ENCODE peak calls at places on chromosomes 6 and 20, in four cellular contexts. One of them, this sample, is unnamed.

GRCh38 chr6:147504848-147505247 is 3.6 kb upstream of the SAMD5 start:
- DNase-seq in GM12878: no peak
- DNase-seq in HepG2: no peak
- DNase-seq in K562: no peak
- DNase-seq in this sample: no peak

GRCh38 chr6:36132221-36132895 is 2.0 kb downstream of the MAPK13 start:
- DNase-seq in HepG2: no peak
- DNase-seq in GM12878: no peak
- DNase-seq in K562: no peak
- DNase-seq in this sample: no peak

GRCh38 chr6:164151161-164151728 is 736.7 kb downstream of the QKI start:
- DNase-seq in GM12878: no peak
- DNase-seq in HepG2: no peak
- DNase-seq in K562: no peak
- DNase-seq in this sample: no peak

GRCh38 chr6:130841128-130841728 is 14.0 kb downstream of the SMLR1 start:
- DNase-seq in HepG2: no peak
- DNase-seq in K562: no peak
- DNase-seq in GM12878: no peak
- DNase-seq in this sample: no peak

GRCh38 chr20:37596890-37597539 is 69.3 kb upstream of the BLCAP start:
- DNase-seq in K562: no peak
- DNase-seq in GM12878: no peak
- DNase-seq in HepG2: no peak
- DNase-seq in this sample: no peak

GRCh38 chr20:48728042-48728837 is 99.6 kb downstream of the PREX1 start:
- DNase-seq in K562: no peak
- DNase-seq in GM12878: no peak
- DNase-seq in HepG2: no peak
- DNase-seq in this sample: no peak

GRCh38 chr20:13910492-13910891 is 79.9 kb downstream of the SEL1L2 start:
- DNase-seq in GM12878: no peak
- DNase-seq in HepG2: no peak
- DNase-seq in K562: peak; percentile 9
- DNase-seq in this sample: no peak

GRCh38 chr20:31595380-31595653 is 9.8 kb upstream of the ID1 start:
- DNase-seq in K562: no peak
- DNase-seq in HepG2: peak; percentile 59
- DNase-seq in GM12878: no peak
- DNase-seq in this sample: no peak

GRCh38 chr6:3769610-3770009 is 18.1 kb upstream of the PXDC1 start:
- DNase-seq in GM12878: no peak
- DNase-seq in K562: no peak
- DNase-seq in HepG2: no peak
- DNase-seq in this sample: no peak

GRCh38 chr6:16635810-16636602 is 125.3 kb downstream of the ATXN1 start:
- DNase-seq in K562: no peak
- DNase-seq in GM12878: peak; percentile 80
- DNase-seq in HepG2: peak; percentile 33
- DNase-seq in this sample: no peak

GRCh38 chr6:99219788-99220187 is 129.7 kb downstream of the FAXC start:
- DNase-seq in HepG2: no peak
- DNase-seq in K562: peak; percentile 8
- DNase-seq in GM12878: no peak
- DNase-seq in this sample: no peak

GRCh38 chr6:71459162-71459561 is 170.6 kb downstream of the OGFRL1 start:
- DNase-seq in GM12878: no peak
- DNase-seq in K562: no peak
- DNase-seq in HepG2: no peak
- DNase-seq in this sample: no peak

GRCh38 chr6:132084811-132085509 is 133.8 kb upstream of the CCN2 start:
- DNase-seq in K562: no peak
- DNase-seq in GM12878: peak; percentile 15
- DNase-seq in HepG2: no peak
- DNase-seq in this sample: no peak

GRCh38 chr6:138524526-138524925 is 25.2 kb upstream of the NHSL1 start:
- DNase-seq in HepG2: no peak
- DNase-seq in GM12878: no peak
- DNase-seq in K562: no peak
- DNase-seq in this sample: no peak

GRCh38 chr6:42316981-42317380 is 99.3 kb upstream of the MRPS10 start:
- DNase-seq in HepG2: no peak
- DNase-seq in GM12878: peak; percentile 15
- DNase-seq in K562: no peak
- DNase-seq in this sample: no peak

GRCh38 chr6:116666869-116667268 is 1.7 kb downstream of the ZUP1 start:
- DNase-seq in K562: peak; percentile 28
- DNase-seq in HepG2: no peak
- DNase-seq in GM12878: peak; percentile 65
- DNase-seq in this sample: no peak

GRCh38 chr6:111580826-111581505 is 24.7 kb downstream of the TRAF3IP2 start:
- DNase-seq in K562: no peak
- DNase-seq in HepG2: no peak
- DNase-seq in GM12878: no peak
- DNase-seq in this sample: no peak
- TF ChIP-seq SMC3 in K562: no peak
- TF ChIP-seq SMC3 in HepG2: no peak
- TF ChIP-seq SMC3 in GM12878: no peak
- TF ChIP-seq SMC3 in this sample: no peak

DNA sequence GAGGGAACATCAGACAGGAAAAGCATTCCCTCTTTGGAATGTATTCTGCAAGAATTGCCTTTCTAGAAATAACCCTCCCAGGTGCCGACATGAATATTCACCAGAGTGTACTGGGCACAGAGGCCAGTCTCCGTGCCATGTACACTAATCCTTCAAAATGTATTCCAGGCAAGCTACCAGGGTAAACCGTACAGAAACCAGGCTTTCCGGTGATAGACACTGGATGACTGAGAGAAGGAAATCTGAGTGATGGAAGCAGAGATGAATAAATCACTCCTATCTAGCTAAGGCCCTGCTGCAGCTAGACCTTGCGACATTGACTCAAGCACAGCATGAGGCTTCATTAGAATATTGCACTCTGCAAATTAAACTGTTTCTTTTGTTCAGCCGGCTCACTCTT is 370.0 kb downstream of the BTBD9 start:
- DNase-seq in HepG2: no peak
- DNase-seq in K562: no peak
- DNase-seq in GM12878: no peak
- DNase-seq in this sample: no peak
- TF ChIP-seq ESRRA in HepG2: no peak
- TF ChIP-seq ESRRA in K562: no peak
- TF ChIP-seq ESRRA in GM12878: no peak
- TF ChIP-seq ESRRA in this sample: no peak

GRCh38 chr20:59153355-59153681 is 10.3 kb upstream of the ZNF831 start:
- DNase-seq in GM12878: no peak
- DNase-seq in K562: no peak
- DNase-seq in HepG2: no peak
- DNase-seq in this sample: no peak
- TF ChIP-seq USF2 in GM12878: no peak
- TF ChIP-seq USF2 in K562: no peak
- TF ChIP-seq USF2 in HepG2: no peak
- TF ChIP-seq USF2 in this sample: no peak

GRCh38 chr20:35271904-35272303 is 6.0 kb downstream of the MMP24OS start:
- DNase-seq in GM12878: no peak
- DNase-seq in K562: no peak
- DNase-seq in HepG2: no peak
- DNase-seq in this sample: no peak
- TF ChIP-seq SMC3 in GM12878: no peak
- TF ChIP-seq SMC3 in K562: no peak
- TF ChIP-seq SMC3 in HepG2: no peak
- TF ChIP-seq SMC3 in this sample: no peak

GRCh38 chr20:58953050-58953449 is 28.0 kb upstream of the NELFCD start:
- DNase-seq in K562: no peak
- DNase-seq in HepG2: no peak
- DNase-seq in GM12878: no peak
- DNase-seq in this sample: no peak

GRCh38 chr20:58959652-58960051 is 21.4 kb upstream of the NELFCD start:
- DNase-seq in GM12878: no peak
- DNase-seq in HepG2: no peak
- DNase-seq in K562: no peak
- DNase-seq in this sample: no peak

GRCh38 chr20:58950603-58951002 is 30.5 kb upstream of the NELFCD start:
- DNase-seq in K562: no peak
- DNase-seq in HepG2: no peak
- DNase-seq in GM12878: no peak
- DNase-seq in this sample: no peak

GRCh38 chr20:58956078-58956477 is 25.0 kb upstream of the NELFCD start:
- DNase-seq in HepG2: peak; percentile 34
- DNase-seq in GM12878: no peak
- DNase-seq in K562: no peak
- DNase-seq in this sample: no peak
- TF ChIP-seq ESRRA in HepG2: no peak
- TF ChIP-seq ESRRA in GM12878: no peak
- TF ChIP-seq ESRRA in K562: no peak
- TF ChIP-seq ESRRA in this sample: no peak

GRCh38 chr6:22019877-22020276 is 277.0 kb downstream of the PRL start:
- DNase-seq in GM12878: no peak
- DNase-seq in HepG2: no peak
- DNase-seq in K562: no peak
- DNase-seq in this sample: no peak
- TF ChIP-seq USF2 in GM12878: no peak
- TF ChIP-seq USF2 in HepG2: no peak
- TF ChIP-seq USF2 in K562: no peak
- TF ChIP-seq USF2 in this sample: no peak

DNA sequence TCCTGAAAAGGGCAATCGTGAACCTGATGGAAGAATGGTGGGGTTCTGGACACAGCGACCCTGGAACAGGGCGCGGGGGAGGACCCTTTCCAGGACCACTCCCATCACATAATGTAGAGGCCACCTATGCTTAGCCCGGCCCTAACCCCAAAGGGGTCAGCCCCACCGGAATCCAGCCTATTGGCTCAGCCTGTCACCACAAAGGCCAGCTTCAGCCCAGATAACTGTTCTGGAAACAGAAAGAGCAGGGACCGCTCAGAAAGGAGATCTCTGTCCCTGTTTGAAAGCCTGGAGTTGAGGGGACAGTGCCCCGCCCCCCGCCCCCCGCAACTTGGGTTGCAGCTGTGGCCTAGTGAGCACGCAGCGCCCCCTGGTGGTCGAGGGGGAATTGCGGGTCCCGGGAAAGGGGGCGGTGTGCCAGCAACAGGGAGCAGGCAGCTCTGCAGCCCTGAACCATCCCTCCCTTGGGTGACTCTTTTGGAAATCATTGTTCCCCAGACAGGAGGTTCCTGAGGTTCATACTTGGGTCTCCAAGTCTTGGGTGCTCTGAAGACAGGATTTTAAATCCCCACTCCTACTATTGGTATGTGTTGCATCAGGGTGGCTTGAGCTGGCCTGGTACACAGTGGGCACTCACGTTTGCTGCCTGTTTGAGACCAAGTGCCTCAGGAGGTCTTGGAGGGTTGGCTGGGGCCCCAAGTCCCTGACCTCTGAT is 1.5 kb downstream of the SIGLEC1 start:
- DNase-seq in GM12878: no peak
- DNase-seq in K562: peak; percentile 73
- DNase-seq in HepG2: peak; percentile 46
- DNase-seq in this sample: peak; percentile 88
- TF ChIP-seq SMC3 in GM12878: peak; percentile 84
- TF ChIP-seq SMC3 in K562: peak; percentile 57
- TF ChIP-seq SMC3 in HepG2: peak; percentile 67
- TF ChIP-seq SMC3 in this sample: peak; percentile 85

GRCh38 chr6:21597243-21597682 is 3.7 kb downstream of the SOX4 start:
- DNase-seq in K562: no peak
- DNase-seq in GM12878: no peak
- DNase-seq in HepG2: no peak
- DNase-seq in this sample: no peak
- TF ChIP-seq ESRRA in K562: no peak
- TF ChIP-seq ESRRA in GM12878: no peak
- TF ChIP-seq ESRRA in HepG2: no peak
- TF ChIP-seq ESRRA in this sample: no peak

This sample was measured in A549.